ENCODE peak calls at places on chromosomes 16 and 17, in six cellular contexts. P, M, W, Z, I and S are unnamed samples.

GRCh38 chr16:4371481-4372314 is at the start of gene VASN:
- DNase-seq in P (peak), M (no peak), W (peak), Z (no peak), I (peak), S (no peak)

GRCh38 chr16:56848955-56849689 is 15.9 kb upstream of the SLC12A3 start:
- DNase-seq in P (no peak), M (no peak), W (peak), Z (peak), I (peak), S (no peak)

GRCh38 chr17:41547921-41548843 is 20.1 kb upstream of the KRT19 start:
- DNase-seq in P (peak), M (peak), W (peak), Z (peak), I (peak), S (peak)

GRCh38 chr16:85531516-85531915 is 81.6 kb upstream of the GSE1 start:
- DNase-seq in P (no peak), M (no peak), W (no peak), Z (no peak), I (no peak), S (no peak)

GRCh38 chr16:3171181-3171854 is 16.7 kb upstream of the OR1F1 start:
- DNase-seq in P (no peak), M (no peak), W (peak), Z (no peak), I (no peak), S (no peak)

GRCh38 chr17:62965649-62966425 is at the start of gene TANC2:
- DNase-seq in P (no peak), M (peak), W (peak), Z (peak), I (peak), S (peak)

GRCh38 chr16:1183235-1183907 is 30.5 kb downstream of the CACNA1H start:
- DNase-seq in P (no peak), M (no peak), W (no peak), Z (peak), I (no peak), S (no peak)

GRCh38 chr17:41593306-41594095 is 6.8 kb upstream of the KRT14 start:
- DNase-seq in P (no peak), M (no peak), W (no peak), Z (no peak), I (no peak), S (no peak)

GRCh38 chr16:47905771-47906170 is 250.0 kb downstream of the ABCC12 start:
- DNase-seq in P (no peak), M (no peak), W (peak), Z (no peak), I (peak), S (no peak)

GRCh38 chr17:63774982-63775290 is 966 bp downstream of the DDX42 start:
- DNase-seq in P (no peak), M (no peak), W (peak), Z (no peak), I (no peak), S (no peak)

GRCh38 chr17:16915752-16916556 is 56.0 kb downstream of the TNFRSF13B start:
- DNase-seq in P (no peak), M (no peak), W (peak), Z (peak), I (peak), S (no peak)

GRCh38 chr16:77043076-77043475 is 147.9 kb upstream of the MON1B start:
- DNase-seq in P (no peak), M (peak), W (peak), Z (peak), I (peak), S (no peak)

GRCh38 chr17:781920-782731 is at the start of the genes GLOD4 and MRM3:
- DNase-seq in P (peak), M (peak), W (peak), Z (peak), I (peak), S (peak)

GRCh38 chr17:6755281-6755680 is 565 bp upstream of the XAF1 start:
- DNase-seq in P (no peak), M (peak), W (no peak), Z (peak), I (no peak), S (no peak)

GRCh38 chr16:67063008-67063407 is 34.1 kb downstream of the CBFB start:
- DNase-seq in P (no peak), M (no peak), W (no peak), Z (no peak), I (no peak), S (no peak)

GRCh38 chr16:1333149-1333812 is at the start of gene BAIAP3:
- DNase-seq in P (no peak), M (no peak), W (peak), Z (no peak), I (no peak), S (no peak)

GRCh38 chr16:48635199-48635718 is 25.3 kb upstream of the N4BP1 start:
- DNase-seq in P (no peak), M (no peak), W (no peak), Z (no peak), I (no peak), S (no peak)

GRCh38 chr17:70168044-70168978 is 1.0 kb upstream of the KCNJ2 start:
- DNase-seq in P (no peak), M (peak), W (peak), Z (no peak), I (peak), S (no peak)

GRCh38 chr17:73974536-73974935 is 228.9 kb upstream of the RPL38 start:
- DNase-seq in P (no peak), M (no peak), W (no peak), Z (no peak), I (no peak), S (no peak)

GRCh38 chr17:81582341-81582740 is 30.2 kb upstream of the FAAP100 start:
- DNase-seq in P (no peak), M (no peak), W (peak), Z (no peak), I (no peak), S (no peak)

GRCh38 chr17:7549401-7550055 is 670 bp downstream of the TNFSF12 start:
- DNase-seq in P (no peak), M (no peak), W (no peak), Z (no peak), I (no peak), S (no peak)

GRCh38 chr17:79212150-79213087 is 137.8 kb downstream of the ENGASE start:
- DNase-seq in P (no peak), M (no peak), W (no peak), Z (no peak), I (no peak), S (no peak)

GRCh38 chr17:3750926-3751325 is 27.2 kb downstream of the HASPIN start:
- DNase-seq in P (no peak), M (no peak), W (no peak), Z (no peak), I (no peak), S (no peak)

GRCh38 chr17:260944-261343 is 79.5 kb upstream of the DOC2B start:
- DNase-seq in P (no peak), M (no peak), W (no peak), Z (no peak), I (no peak), S (no peak)

GRCh38 chr16:17161034-17161433 is 309.7 kb downstream of the XYLT1 start:
- DNase-seq in P (no peak), M (no peak), W (no peak), Z (no peak), I (no peak), S (no peak)

GRCh38 chr17:63930951-63931575 is 1.1 kb downstream of the CD79B start:
- DNase-seq in P (no peak), M (no peak), W (no peak), Z (no peak), I (no peak), S (no peak)

GRCh38 chr17:28345420-28346198 is 10.0 kb downstream of the TNFAIP1 start:
- DNase-seq in P (no peak), M (no peak), W (no peak), Z (no peak), I (no peak), S (no peak)

GRCh38 chr16:27080870-27081269 is 14.1 kb downstream of the C16orf82 start:
- DNase-seq in P (no peak), M (no peak), W (no peak), Z (peak), I (no peak), S (no peak)

GRCh38 chr17:36827056-36827455 is 110.2 kb upstream of the LHX1 start:
- DNase-seq in P (no peak), M (no peak), W (no peak), Z (no peak), I (no peak), S (no peak)